ENCODE peak calls at places on chromosomes 1 and 21, in seven cellular contexts. One of them, this sample, is unnamed.

GRCh38 chr1:180928272-180929230 is 15.9 kb downstream of the KIAA1614 start:
- DNase-seq in lower lobe of right lung: no peak
- DNase-seq in tibial artery: no peak
- DNase-seq in hepatocyte: no peak
- DNase-seq in left ventricle myocardium inferior: no peak
- DNase-seq in cardiac muscle cell: no peak
- DNase-seq in dorsolateral prefrontal cortex: no peak
- DNase-seq in this sample: no peak

GRCh38 chr1:90335566-90335965 is 340.7 kb downstream of the ZNF326 start:
- DNase-seq in cardiac muscle cell: no peak
- DNase-seq in hepatocyte: no peak
- DNase-seq in lower lobe of right lung: no peak
- DNase-seq in tibial artery: no peak
- DNase-seq in dorsolateral prefrontal cortex: no peak
- DNase-seq in left ventricle myocardium inferior: no peak
- DNase-seq in this sample: no peak

GRCh38 chr1:16145988-16146887 is 9.6 kb downstream of the EPHA2 start:
- DNase-seq in dorsolateral prefrontal cortex: no peak
- DNase-seq in left ventricle myocardium inferior: peak
- DNase-seq in tibial artery: peak
- DNase-seq in cardiac muscle cell: peak
- DNase-seq in hepatocyte: peak
- DNase-seq in lower lobe of right lung: peak
- DNase-seq in this sample: peak

GRCh38 chr1:23210963-23211362 is 6.3 kb downstream of the HTR1D start:
- DNase-seq in dorsolateral prefrontal cortex: no peak
- DNase-seq in cardiac muscle cell: no peak
- DNase-seq in lower lobe of right lung: no peak
- DNase-seq in tibial artery: no peak
- DNase-seq in hepatocyte: no peak
- DNase-seq in left ventricle myocardium inferior: no peak
- DNase-seq in this sample: no peak

GRCh38 chr1:55275976-55276375 is 60.8 kb upstream of the USP24 start:
- DNase-seq in cardiac muscle cell: peak
- DNase-seq in lower lobe of right lung: no peak
- DNase-seq in left ventricle myocardium inferior: no peak
- DNase-seq in tibial artery: no peak
- DNase-seq in dorsolateral prefrontal cortex: no peak
- DNase-seq in hepatocyte: no peak
- DNase-seq in this sample: no peak

GRCh38 chr21:26093094-26093493 is 77.5 kb downstream of the APP start:
- DNase-seq in hepatocyte: no peak
- DNase-seq in dorsolateral prefrontal cortex: no peak
- DNase-seq in tibial artery: no peak
- DNase-seq in cardiac muscle cell: no peak
- DNase-seq in left ventricle myocardium inferior: no peak
- DNase-seq in lower lobe of right lung: no peak
- DNase-seq in this sample: no peak

GRCh38 chr1:108657701-108658100 is 3.2 kb downstream of the HENMT1 start:
- DNase-seq in cardiac muscle cell: no peak
- DNase-seq in left ventricle myocardium inferior: no peak
- DNase-seq in lower lobe of right lung: no peak
- DNase-seq in tibial artery: no peak
- DNase-seq in hepatocyte: no peak
- DNase-seq in dorsolateral prefrontal cortex: no peak
- DNase-seq in this sample: no peak

GRCh38 chr1:99808391-99809115 is 41.6 kb upstream of the AGL start:
- DNase-seq in tibial artery: no peak
- DNase-seq in dorsolateral prefrontal cortex: no peak
- DNase-seq in hepatocyte: peak
- DNase-seq in left ventricle myocardium inferior: no peak
- DNase-seq in lower lobe of right lung: no peak
- DNase-seq in cardiac muscle cell: peak
- DNase-seq in this sample: peak

GRCh38 chr1:198467342-198467741 is 73.1 kb downstream of the ATP6V1G3 start:
- DNase-seq in cardiac muscle cell: no peak
- DNase-seq in dorsolateral prefrontal cortex: no peak
- DNase-seq in tibial artery: no peak
- DNase-seq in hepatocyte: no peak
- DNase-seq in left ventricle myocardium inferior: no peak
- DNase-seq in lower lobe of right lung: no peak
- DNase-seq in this sample: peak

GRCh38 chr1:107057197-107058133 is 991 bp downstream of the PRMT6 start:
- DNase-seq in lower lobe of right lung: peak
- DNase-seq in left ventricle myocardium inferior: peak
- DNase-seq in hepatocyte: peak
- DNase-seq in dorsolateral prefrontal cortex: peak
- DNase-seq in tibial artery: peak
- DNase-seq in cardiac muscle cell: peak
- DNase-seq in this sample: peak

GRCh38 chr1:6243993-6244392 is at the start of gene HES3:
- DNase-seq in lower lobe of right lung: no peak
- DNase-seq in tibial artery: no peak
- DNase-seq in cardiac muscle cell: no peak
- DNase-seq in hepatocyte: no peak
- DNase-seq in dorsolateral prefrontal cortex: no peak
- DNase-seq in left ventricle myocardium inferior: no peak
- DNase-seq in this sample: no peak

GRCh38 chr21:37792046-37792445 is 124.2 kb downstream of the KCNJ6 start:
- DNase-seq in lower lobe of right lung: no peak
- DNase-seq in tibial artery: no peak
- DNase-seq in dorsolateral prefrontal cortex: no peak
- DNase-seq in left ventricle myocardium inferior: no peak
- DNase-seq in cardiac muscle cell: peak
- DNase-seq in hepatocyte: no peak
- DNase-seq in this sample: no peak

GRCh38 chr1:205374205-205375078 is 17.7 kb upstream of the KLHDC8A start:
- DNase-seq in tibial artery: no peak
- DNase-seq in left ventricle myocardium inferior: no peak
- DNase-seq in lower lobe of right lung: no peak
- DNase-seq in hepatocyte: peak
- DNase-seq in dorsolateral prefrontal cortex: no peak
- DNase-seq in cardiac muscle cell: peak
- DNase-seq in this sample: no peak

GRCh38 chr1:84724128-84724860 is 34.0 kb upstream of the SSX2IP start:
- DNase-seq in dorsolateral prefrontal cortex: no peak
- DNase-seq in left ventricle myocardium inferior: no peak
- DNase-seq in hepatocyte: no peak
- DNase-seq in tibial artery: no peak
- DNase-seq in cardiac muscle cell: no peak
- DNase-seq in lower lobe of right lung: peak
- DNase-seq in this sample: peak

GRCh38 chr1:3159996-3160395 is 91.0 kb downstream of the PRDM16 start:
- DNase-seq in left ventricle myocardium inferior: no peak
- DNase-seq in lower lobe of right lung: no peak
- DNase-seq in tibial artery: no peak
- DNase-seq in hepatocyte: no peak
- DNase-seq in cardiac muscle cell: no peak
- DNase-seq in dorsolateral prefrontal cortex: no peak
- DNase-seq in this sample: no peak

GRCh38 chr1:204560590-204560989 is 44.4 kb downstream of the MDM4 start:
- DNase-seq in hepatocyte: peak
- DNase-seq in tibial artery: no peak
- DNase-seq in cardiac muscle cell: peak
- DNase-seq in dorsolateral prefrontal cortex: no peak
- DNase-seq in lower lobe of right lung: no peak
- DNase-seq in left ventricle myocardium inferior: no peak
- DNase-seq in this sample: no peak

GRCh38 chr1:168224991-168225390 is 813 bp upstream of the SFT2D2 start:
- DNase-seq in dorsolateral prefrontal cortex: no peak
- DNase-seq in hepatocyte: no peak
- DNase-seq in left ventricle myocardium inferior: no peak
- DNase-seq in tibial artery: no peak
- DNase-seq in cardiac muscle cell: no peak
- DNase-seq in lower lobe of right lung: no peak
- DNase-seq in this sample: no peak
- H3K27ac ChIP-seq in dorsolateral prefrontal cortex: no peak
- H3K27ac ChIP-seq in hepatocyte: peak
- H3K27ac ChIP-seq in left ventricle myocardium inferior: no peak
- H3K27ac ChIP-seq in tibial artery: peak
- H3K27ac ChIP-seq in cardiac muscle cell: no peak
- H3K27ac ChIP-seq in lower lobe of right lung: peak
- H3K27ac ChIP-seq in this sample: no peak

GRCh38 chr1:87450615-87451209 is 122.0 kb downstream of the LMO4 start:
- DNase-seq in lower lobe of right lung: no peak
- DNase-seq in dorsolateral prefrontal cortex: no peak
- DNase-seq in hepatocyte: peak
- DNase-seq in cardiac muscle cell: no peak
- DNase-seq in left ventricle myocardium inferior: no peak
- DNase-seq in tibial artery: no peak
- DNase-seq in this sample: peak
- TF ChIP-seq CTCF in lower lobe of right lung: no peak
- TF ChIP-seq CTCF in dorsolateral prefrontal cortex: no peak
- TF ChIP-seq CTCF in hepatocyte: no peak
- TF ChIP-seq CTCF in cardiac muscle cell: no peak
- TF ChIP-seq CTCF in left ventricle myocardium inferior: no peak
- TF ChIP-seq CTCF in tibial artery: no peak
- TF ChIP-seq CTCF in this sample: no peak

DNA sequence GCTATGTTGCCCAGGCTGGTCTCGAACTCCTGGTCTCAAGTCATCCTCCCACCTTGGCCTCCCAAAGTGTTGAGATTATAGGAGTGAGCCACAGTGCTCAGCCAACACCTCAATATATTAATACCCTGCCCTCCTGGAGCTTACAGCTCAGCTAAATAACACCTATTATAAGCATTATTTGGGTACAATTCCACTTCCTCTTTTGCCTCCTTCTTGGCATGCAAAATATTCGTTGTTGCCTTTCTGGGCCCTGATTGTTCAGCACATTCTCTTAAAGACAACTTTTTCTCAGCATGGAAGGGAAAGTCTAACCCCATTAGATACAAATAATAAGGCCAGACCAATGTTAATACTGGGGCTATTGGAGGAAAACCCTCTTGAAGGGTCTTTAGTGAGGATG is 2.8 kb downstream of the PAQR7 start:
- DNase-seq in hepatocyte: no peak
- DNase-seq in cardiac muscle cell: no peak
- DNase-seq in lower lobe of right lung: no peak
- DNase-seq in left ventricle myocardium inferior: no peak
- DNase-seq in tibial artery: no peak
- DNase-seq in dorsolateral prefrontal cortex: no peak
- DNase-seq in this sample: no peak
- H3K27ac ChIP-seq in hepatocyte: no peak
- H3K27ac ChIP-seq in cardiac muscle cell: no peak
- H3K27ac ChIP-seq in lower lobe of right lung: no peak
- H3K27ac ChIP-seq in left ventricle myocardium inferior: no peak
- H3K27ac ChIP-seq in tibial artery: no peak
- H3K27ac ChIP-seq in dorsolateral prefrontal cortex: no peak
- H3K27ac ChIP-seq in this sample: no peak

GRCh38 chr21:41772351-41773080 is 5.7 kb upstream of the RIPK4 start:
- DNase-seq in tibial artery: no peak
- DNase-seq in left ventricle myocardium inferior: no peak
- DNase-seq in lower lobe of right lung: no peak
- DNase-seq in hepatocyte: no peak
- DNase-seq in cardiac muscle cell: no peak
- DNase-seq in dorsolateral prefrontal cortex: no peak
- DNase-seq in this sample: no peak
- TF ChIP-seq CTCF in tibial artery: no peak
- TF ChIP-seq CTCF in left ventricle myocardium inferior: no peak
- TF ChIP-seq CTCF in lower lobe of right lung: no peak
- TF ChIP-seq CTCF in hepatocyte: no peak
- TF ChIP-seq CTCF in cardiac muscle cell: no peak
- TF ChIP-seq CTCF in dorsolateral prefrontal cortex: no peak
- TF ChIP-seq CTCF in this sample: no peak

GRCh38 chr1:7953850-7954609 is 7.5 kb upstream of the PARK7 start:
- DNase-seq in cardiac muscle cell: peak
- DNase-seq in left ventricle myocardium inferior: peak
- DNase-seq in hepatocyte: no peak
- DNase-seq in tibial artery: peak
- DNase-seq in dorsolateral prefrontal cortex: peak
- DNase-seq in lower lobe of right lung: peak
- DNase-seq in this sample: peak

GRCh38 chr1:7954683-7955082 is 6.8 kb upstream of the PARK7 start:
- DNase-seq in cardiac muscle cell: no peak
- DNase-seq in tibial artery: no peak
- DNase-seq in dorsolateral prefrontal cortex: no peak
- DNase-seq in left ventricle myocardium inferior: no peak
- DNase-seq in lower lobe of right lung: no peak
- DNase-seq in hepatocyte: no peak
- DNase-seq in this sample: no peak

GRCh38 chr1:7943295-7943694 is 2.7 kb upstream of the TNFRSF9 start:
- DNase-seq in lower lobe of right lung: no peak
- DNase-seq in hepatocyte: no peak
- DNase-seq in tibial artery: no peak
- DNase-seq in left ventricle myocardium inferior: no peak
- DNase-seq in cardiac muscle cell: no peak
- DNase-seq in dorsolateral prefrontal cortex: no peak
- DNase-seq in this sample: no peak

DNA sequence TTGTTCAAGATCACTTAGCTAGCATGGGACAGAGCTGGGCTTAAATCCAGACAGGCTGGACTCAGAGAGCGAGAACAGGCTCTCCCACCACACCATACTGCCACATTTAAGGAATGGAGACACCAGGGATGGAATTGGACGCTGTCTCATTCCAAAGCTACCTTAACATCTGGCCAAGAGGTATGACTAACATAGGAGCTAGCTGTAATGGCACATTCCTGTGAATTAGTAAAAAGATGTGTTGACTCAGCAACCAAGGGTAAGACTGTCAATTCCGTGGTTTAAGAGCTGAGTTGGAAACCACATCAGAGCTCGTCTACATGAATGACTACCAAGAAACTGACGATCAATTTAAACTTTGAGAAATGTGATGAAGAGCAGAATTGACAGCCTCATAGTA is 8.3 kb upstream of the TNFRSF9 start:
- DNase-seq in hepatocyte: no peak
- DNase-seq in left ventricle myocardium inferior: no peak
- DNase-seq in dorsolateral prefrontal cortex: no peak
- DNase-seq in cardiac muscle cell: peak
- DNase-seq in lower lobe of right lung: no peak
- DNase-seq in tibial artery: no peak
- DNase-seq in this sample: no peak
- H3K27ac ChIP-seq in hepatocyte: no peak
- H3K27ac ChIP-seq in left ventricle myocardium inferior: no peak
- H3K27ac ChIP-seq in dorsolateral prefrontal cortex: no peak
- H3K27ac ChIP-seq in cardiac muscle cell: no peak
- H3K27ac ChIP-seq in lower lobe of right lung: no peak
- H3K27ac ChIP-seq in tibial artery: no peak
- H3K27ac ChIP-seq in this sample: no peak

GRCh38 chr1:38138498-38139233 is 92.1 kb upstream of the POU3F1 start:
- DNase-seq in tibial artery: peak
- DNase-seq in hepatocyte: peak
- DNase-seq in cardiac muscle cell: peak
- DNase-seq in lower lobe of right lung: peak
- DNase-seq in dorsolateral prefrontal cortex: peak
- DNase-seq in left ventricle myocardium inferior: peak
- DNase-seq in this sample: peak
- TF ChIP-seq CTCF in tibial artery: peak
- TF ChIP-seq CTCF in hepatocyte: no peak
- TF ChIP-seq CTCF in cardiac muscle cell: peak
- TF ChIP-seq CTCF in lower lobe of right lung: peak
- TF ChIP-seq CTCF in dorsolateral prefrontal cortex: no peak
- TF ChIP-seq CTCF in left ventricle myocardium inferior: peak
- TF ChIP-seq CTCF in this sample: no peak

GRCh38 chr1:164771568-164772350 is 212.8 kb downstream of the PBX1 start:
- DNase-seq in left ventricle myocardium inferior: no peak
- DNase-seq in cardiac muscle cell: peak
- DNase-seq in dorsolateral prefrontal cortex: no peak
- DNase-seq in lower lobe of right lung: no peak
- DNase-seq in hepatocyte: peak
- DNase-seq in tibial artery: no peak
- DNase-seq in this sample: no peak
- H3K27ac ChIP-seq in left ventricle myocardium inferior: peak
- H3K27ac ChIP-seq in cardiac muscle cell: peak
- H3K27ac ChIP-seq in dorsolateral prefrontal cortex: no peak
- H3K27ac ChIP-seq in lower lobe of right lung: peak
- H3K27ac ChIP-seq in hepatocyte: peak
- H3K27ac ChIP-seq in tibial artery: peak
- H3K27ac ChIP-seq in this sample: peak

GRCh38 chr21:16608209-16608830 is 878.5 kb downstream of the USP25 start:
- DNase-seq in cardiac muscle cell: peak
- DNase-seq in lower lobe of right lung: no peak
- DNase-seq in tibial artery: no peak
- DNase-seq in left ventricle myocardium inferior: no peak
- DNase-seq in dorsolateral prefrontal cortex: no peak
- DNase-seq in hepatocyte: no peak
- DNase-seq in this sample: no peak
- TF ChIP-seq CTCF in cardiac muscle cell: peak
- TF ChIP-seq CTCF in lower lobe of right lung: no peak
- TF ChIP-seq CTCF in tibial artery: no peak
- TF ChIP-seq CTCF in left ventricle myocardium inferior: peak
- TF ChIP-seq CTCF in dorsolateral prefrontal cortex: no peak
- TF ChIP-seq CTCF in hepatocyte: peak
- TF ChIP-seq CTCF in this sample: no peak

This sample was measured in transverse colon.